ENCODE peak calls at places on chromosomes 12 and 14, in ten cellular contexts. G, M, F, X, S, B, J, A, Q and E are unnamed samples.

GRCh38 chr12:47264951-47265350 is 185.2 kb upstream of the AMIGO2 start:
- DNase-seq in F (no peak), A (no peak), X (no peak), B (no peak), Q (no peak), J (no peak), S (no peak), M (no peak), G (no peak), E (no peak)

GRCh38 chr14:73717247-73717646 is 3.1 kb upstream of the PNMA1 start:
- DNase-seq in F (no peak), J (no peak), B (no peak), S (no peak), G (no peak), M (peak; percentile 58), X (no peak), A (peak; percentile 69), Q (no peak), E (no peak)

GRCh38 chr14:89262041-89262440 is 155.0 kb downstream of the FOXN3 start:
- DNase-seq in B (no peak), F (no peak), Q (no peak), M (no peak), S (no peak), J (no peak), A (no peak), G (no peak), X (no peak), E (no peak)

GRCh38 chr12:108228746-108229145 is 99.7 kb downstream of the WSCD2 start:
- DNase-seq in G (no peak), A (peak; percentile 69), M (no peak), Q (no peak), X (no peak), B (no peak), J (no peak), S (no peak), F (no peak), E (no peak)

GRCh38 chr12:50314629-50315312 is 31.5 kb upstream of the LIMA1 start:
- DNase-seq in B (peak; percentile 61), G (no peak), S (peak; percentile 50), Q (no peak), M (peak; percentile 49), A (peak; percentile 73), X (no peak), F (peak; percentile 62), J (peak; percentile 72), E (peak; percentile 80)

GRCh38 chr12:8870591-8870990 is 43.7 kb upstream of the PHC1 start:
- DNase-seq in B (no peak), A (no peak), G (no peak), J (no peak), F (no peak), Q (no peak), X (no peak), S (no peak), M (no peak), E (no peak)

GRCh38 chr14:31297701-31298344 is 90.2 kb upstream of the HECTD1 start:
- DNase-seq in F (peak; percentile 63), G (peak; percentile 6), X (no peak), S (no peak), A (no peak), J (no peak), Q (no peak), M (no peak), B (peak; percentile 38), E (no peak)

GRCh38 chr14:64968651-64969050 is 3.5 kb downstream of the RAB15 start:
- DNase-seq in A (no peak), G (peak; percentile 65), S (no peak), J (no peak), Q (no peak), B (no peak), F (no peak), X (no peak), M (no peak), E (peak; percentile 43)

GRCh38 chr12:107794451-107794850 is 19.9 kb downstream of the ASCL4 start:
- DNase-seq in A (no peak), J (no peak), B (no peak), Q (no peak), M (peak; percentile 28), G (no peak), S (no peak), X (no peak), F (no peak), E (no peak)

GRCh38 chr12:8956772-8957171 is 7.3 kb upstream of the M6PR start:
- DNase-seq in B (no peak), G (no peak), X (no peak), J (no peak), Q (no peak), S (no peak), M (no peak), A (no peak), F (no peak), E (no peak)

GRCh38 chr12:121718653-121719239 is 6.2 kb downstream of the TMEM120B start:
- DNase-seq in X (no peak), G (peak; percentile 83), Q (no peak), B (no peak), M (no peak), J (peak; percentile 48), F (no peak), A (no peak), S (peak; percentile 45), E (no peak)

GRCh38 chr14:72643317-72643801 is 250.5 kb downstream of the DPF3 start:
- DNase-seq in J (no peak), S (no peak), Q (no peak), A (no peak), G (no peak), M (peak; percentile 57), F (peak; percentile 98), X (no peak), B (peak; percentile 98), E (no peak)

GRCh38 chr12:47903927-47904646 is 707 bp downstream of the VDR start:
- DNase-seq in X (peak; percentile 29), A (no peak), Q (peak; percentile 68), M (peak; percentile 42), S (no peak), G (peak; percentile 63), F (peak; percentile 93), B (peak; percentile 86), J (no peak), E (peak; percentile 20)

GRCh38 chr12:113291586-113291985 is 43.3 kb downstream of the SLC8B1 start:
- DNase-seq in X (no peak), G (no peak), B (no peak), S (no peak), F (no peak), Q (no peak), A (peak; percentile 77), J (no peak), M (no peak), E (no peak)

GRCh38 chr12:83335748-83336147 is 649.0 kb downstream of the TMTC2 start:
- DNase-seq in M (no peak), S (no peak), A (no peak), F (no peak), X (no peak), G (no peak), J (no peak), B (no peak), Q (no peak), E (no peak)
- H3K9me2 ChIP-seq in M (no peaks in the 10 kb centered on the region), S (no peaks in the 10 kb centered on the region), A (no peaks in the 10 kb centered on the region), F (no peaks in the 10 kb centered on the region), X (no peaks in the 10 kb centered on the region), G (no peaks in the 10 kb centered on the region), J (no peaks in the 10 kb centered on the region), B (no peaks in the 10 kb centered on the region), Q (no peaks in the 10 kb centered on the region), E (peaks cover 3% of the 10 kb centered on the region)

DNA sequence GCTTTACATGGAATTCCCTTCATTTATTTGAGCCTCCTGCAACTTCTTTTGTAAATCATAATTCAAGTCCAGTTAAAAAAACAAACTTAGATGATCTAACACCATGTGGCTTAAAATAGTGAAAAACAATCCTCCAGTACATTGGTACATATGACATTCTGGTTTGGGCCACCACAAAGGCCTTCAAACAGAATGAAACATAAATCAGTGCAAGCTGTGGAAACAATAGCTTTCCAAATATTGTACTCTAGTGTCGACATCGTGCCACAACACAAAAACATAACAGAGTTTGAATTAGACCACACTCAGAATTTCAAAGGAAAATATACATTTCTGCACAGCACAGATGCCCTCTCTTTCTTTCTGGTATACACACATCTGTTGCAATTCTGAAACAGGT is 751.3 kb downstream of the SLC6A15 start:
- DNase-seq in A (no peak), X (no peak), J (no peak), G (no peak), S (no peak), Q (no peak), F (no peak), M (no peak), B (no peak), E (no peak)
- H3K4me2 ChIP-seq in A (no peak overlapping the region), X (no peak overlapping the region), J (no peak overlapping the region), G (no peak overlapping the region), S (no peak overlapping the region), Q (no peak overlapping the region), F (no peak overlapping the region), M (no peak overlapping the region), B (no peak overlapping the region), E (no peak overlapping the region)

GRCh38 chr14:94080606-94081385 is at the start of the genes DDX24 and IFI27L1:
- DNase-seq in J (peak; percentile 99), B (peak; percentile 95), F (peak; percentile 99), A (peak; percentile 97), G (peak; percentile 93), X (peak; percentile 78), M (peak; percentile 97), S (peak; percentile 96), Q (peak; percentile 82), E (peak; percentile 97)

GRCh38 chr14:94075008-94075407 is 6.0 kb downstream of the DDX24 start:
- DNase-seq in X (no peak), J (no peak), F (no peak), G (no peak), S (no peak), B (no peak), M (no peak), Q (no peak), A (no peak), E (no peak)

GRCh38 chr14:94079891-94080605 is 954 bp downstream of the DDX24 start:
- DNase-seq in F (peak; percentile 40), Q (no peak), S (no peak), M (no peak), A (no peak), X (no peak), B (no peak), J (peak; percentile 65), G (no peak), E (no peak)

GRCh38 chr14:94077111-94077821 is 3.7 kb downstream of the DDX24 start:
- DNase-seq in J (no peak), F (peak; percentile 25), S (no peak), B (no peak), G (no peak), A (no peak), M (no peak), Q (no peak), X (no peak), E (no peak)

DNA sequence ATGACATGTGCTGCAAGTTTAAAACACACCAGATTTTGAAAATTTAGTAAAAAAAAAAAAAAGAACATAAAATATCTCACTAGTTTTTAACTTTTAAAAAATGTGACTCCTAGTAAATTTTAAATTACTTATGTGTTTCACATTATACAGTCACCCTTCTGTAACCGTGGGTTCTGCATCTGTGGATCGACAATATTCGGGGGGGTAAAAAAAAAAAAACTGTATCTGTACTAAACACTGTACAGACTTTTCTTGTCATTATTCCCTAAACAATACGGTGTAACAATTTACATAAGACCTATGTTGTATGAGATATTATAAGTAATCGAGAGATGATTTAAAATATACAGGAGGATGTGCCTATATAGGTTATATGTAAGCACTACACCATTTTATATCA is 3.2 kb downstream of the DDX24 start:
- DNase-seq in A (no peak), G (no peak), B (no peak), S (no peak), M (no peak), Q (no peak), F (no peak), J (no peak), X (no peak), E (no peak)
- H3K4me3 ChIP-seq in A (peak overlapping the region; percentile 96), G (no peak overlapping the region), B (peak overlapping the region; percentile 92), S (peak overlapping the region; percentile 33), M (no peak overlapping the region), Q (no peak overlapping the region), F (peak overlapping the region; percentile 87), J (no peak overlapping the region), X (no peak overlapping the region), E (peak overlapping the region; percentile 18)

GRCh38 chr14:99549684-99550083 is 54.3 kb downstream of the CCDC85C start:
- DNase-seq in B (no peak), F (peak; percentile 40), J (no peak), A (no peak), M (no peak), X (no peak), Q (no peak), G (no peak), S (no peak), E (no peak)
- H3K9me2 ChIP-seq in B (no peaks in the 10 kb centered on the region), F (no peaks in the 10 kb centered on the region), J (no peaks in the 10 kb centered on the region), A (no peaks in the 10 kb centered on the region), M (no peaks in the 10 kb centered on the region), X (no peaks in the 10 kb centered on the region), Q (no peaks in the 10 kb centered on the region), G (no peaks in the 10 kb centered on the region), S (no peaks in the 10 kb centered on the region), E (no peaks in the 10 kb centered on the region)